ENCODE peak calls at places on chromosomes 16 and 17, in six cellular contexts. P is head of caudate nucleus; U is CD8-positive, alpha-beta T cell; L is GM20000; I is thoracic aorta; S is PC-9. J is an unnamed sample.

GRCh38 chr16:89409161-89409711 is 81.1 kb downstream of the ANKRD11 start:
- DNase-seq in P (no peak), I (no peak), S (no peak), U (peak), L (no peak), J (no peak)

GRCh38 chr16:88957887-88958577 is 19.0 kb downstream of the CBFA2T3 start:
- DNase-seq in P (no peak), S (no peak), L (no peak), U (no peak), I (no peak), J (peak)

GRCh38 chr17:72219136-72219823 is 98.5 kb downstream of the SOX9 start:
- DNase-seq in S (no peak), U (no peak), P (no peak), L (no peak), I (no peak), J (no peak)

GRCh38 chr16:46629331-46629843 is 8.2 kb upstream of the SHCBP1 start:
- DNase-seq in P (no peak), S (peak), I (no peak), U (no peak), L (no peak), J (no peak)

GRCh38 chr17:1764274-1764673 is 2.4 kb downstream of the SERPINF1 start:
- DNase-seq in S (no peak), L (no peak), U (peak), P (no peak), I (no peak), J (peak)

GRCh38 chr16:46859719-46860152 is 24.4 kb upstream of the GPT2 start:
- DNase-seq in P (no peak), U (no peak), L (no peak), I (no peak), S (peak), J (no peak)

GRCh38 chr17:63587770-63588169 is 12.9 kb upstream of the TACO1 start:
- DNase-seq in U (no peak), P (no peak), L (no peak), S (no peak), I (no peak), J (no peak)

GRCh38 chr16:68548947-68549346 is 9.9 kb downstream of the ZFP90 start:
- DNase-seq in U (peak), L (no peak), I (no peak), S (no peak), P (no peak), J (no peak)

GRCh38 chr16:89426736-89427525 is 63.4 kb downstream of the ANKRD11 start:
- DNase-seq in L (no peak), S (no peak), I (no peak), P (no peak), U (no peak), J (no peak)

GRCh38 chr17:38706625-38707298 is 1.7 kb downstream of the MLLT6 start:
- DNase-seq in I (no peak), P (no peak), S (no peak), U (no peak), L (peak), J (no peak)

GRCh38 chr17:61635913-61636432 is 45.0 kb upstream of the NACA2 start:
- DNase-seq in I (no peak), P (peak), U (no peak), S (peak), L (peak), J (peak)

GRCh38 chr17:80605326-80606066 is 60.9 kb downstream of the RPTOR start:
- DNase-seq in P (no peak), I (no peak), U (no peak), S (peak), L (peak), J (peak)

GRCh38 chr17:49699967-49700575 is 7.7 kb downstream of the SLC35B1 start:
- DNase-seq in I (no peak), L (no peak), U (no peak), S (peak), P (no peak), J (peak)

GRCh38 chr17:41971721-41972523 is 5.3 kb downstream of the CNP start:
- DNase-seq in L (no peak), S (no peak), P (no peak), U (no peak), I (no peak), J (no peak)

GRCh38 chr17:9957244-9957643 is 52.2 kb upstream of the RCVRN start:
- DNase-seq in L (no peak), P (no peak), S (no peak), U (no peak), I (no peak), J (no peak)